ENCODE peak calls at places on chromosomes 3 and 15, in seven cellular contexts. O, Z, W, M, J, B and E are unnamed samples.

GRCh38 chr3:156477306-156477705 is 77.6 kb downstream of the SSR3 start:
- DNase-seq in Z (no peak), B (no peak), W (no peak), M (no peak), O (peak), J (no peak), E (no peak)

GRCh38 chr15:100667405-100668320 is 65.3 kb downstream of the ASB7 start:
- DNase-seq in Z (no peak), B (no peak), W (no peak), O (peak), M (peak), J (no peak), E (peak)

GRCh38 chr3:14273886-14274517 is 95.4 kb downstream of the LSM3 start:
- DNase-seq in Z (no peak), J (no peak), O (no peak), M (no peak), W (no peak), B (no peak), E (no peak)

GRCh38 chr15:37059051-37059450 is 41.3 kb downstream of the MEIS2 start:
- DNase-seq in O (peak), M (no peak), J (no peak), W (no peak), Z (no peak), B (no peak), E (no peak)

GRCh38 chr3:38627956-38628355 is 21.5 kb downstream of the SCN5A start:
- DNase-seq in W (no peak), Z (no peak), M (no peak), O (peak), B (no peak), J (peak), E (no peak)

GRCh38 chr3:141262306-141262705 is 30.7 kb downstream of the PXYLP1 start:
- DNase-seq in M (no peak), O (peak), B (no peak), Z (no peak), J (no peak), W (no peak), E (no peak)

GRCh38 chr3:114697441-114697840 is 403.6 kb downstream of the TIGIT start:
- DNase-seq in Z (no peak), J (no peak), O (no peak), M (no peak), W (no peak), B (peak), E (no peak)

GRCh38 chr15:80161473-80162016 is 8.7 kb downstream of the FAH start:
- DNase-seq in W (no peak), O (no peak), Z (no peak), J (no peak), B (no peak), M (no peak), E (no peak)

GRCh38 chr3:37310666-37311050 is 136.3 kb upstream of the LRRFIP2 start:
- DNase-seq in Z (no peak), W (no peak), J (no peak), M (no peak), O (peak), B (peak), E (no peak)

GRCh38 chr3:183192650-183193300 is 30.2 kb upstream of the LAMP3 start:
- DNase-seq in Z (peak), W (no peak), O (no peak), M (no peak), B (no peak), J (no peak), E (no peak)

GRCh38 chr15:95837605-95838004 is 492.9 kb upstream of the NR2F2 start:
- DNase-seq in M (no peak), O (no peak), J (no peak), Z (no peak), B (no peak), W (no peak), E (no peak)

GRCh38 chr15:63030101-63030528 is 12.4 kb upstream of the TPM1 start:
- DNase-seq in W (no peak), Z (no peak), B (no peak), J (no peak), O (peak), M (no peak), E (no peak)

GRCh38 chr3:171489348-171489747 is 29.1 kb upstream of the TNIK start:
- DNase-seq in Z (no peak), O (no peak), W (no peak), J (no peak), B (no peak), M (no peak), E (no peak)

GRCh38 chr3:43296565-43296964 is 10.2 kb downstream of the SNRK start:
- DNase-seq in W (peak), O (peak), M (peak), B (peak), J (no peak), Z (no peak), E (no peak)

GRCh38 chr15:57563416-57563815 is 28.3 kb upstream of the MYZAP start:
- DNase-seq in B (peak), W (no peak), M (no peak), J (no peak), Z (no peak), O (no peak), E (no peak)

GRCh38 chr3:128218476-128218829 is 65.2 kb downstream of the EEFSEC start:
- DNase-seq in W (no peak), Z (no peak), M (no peak), B (no peak), J (no peak), O (no peak), E (no peak)

GRCh38 chr3:150202696-150203095 is 205.4 kb upstream of the TSC22D2 start:
- DNase-seq in J (no peak), B (no peak), Z (no peak), M (no peak), W (no peak), O (peak), E (no peak)

GRCh38 chr3:13134879-13135206 is 61.6 kb upstream of the IQSEC1 start:
- DNase-seq in B (no peak), W (no peak), O (no peak), Z (no peak), J (no peak), M (no peak), E (no peak)

GRCh38 chr3:38575279-38575843 is 74.1 kb downstream of the SCN5A start:
- DNase-seq in J (no peak), B (no peak), W (no peak), O (no peak), M (no peak), Z (no peak), E (no peak)

GRCh38 chr3:151282921-151283320 is 4.6 kb upstream of the P2RY14 start:
- DNase-seq in Z (peak), B (peak), J (no peak), M (no peak), W (no peak), O (peak), E (peak)

GRCh38 chr3:37272743-37273142 is 98.4 kb upstream of the LRRFIP2 start:
- DNase-seq in J (no peak), W (no peak), O (peak), M (no peak), Z (no peak), B (no peak), E (no peak)

GRCh38 chr3:148255981-148256969 is 441.4 kb upstream of the AGTR1 start:
- DNase-seq in B (no peak), O (no peak), Z (no peak), J (no peak), W (no peak), M (no peak), E (no peak)

GRCh38 chr3:42257007-42257406 is 9.0 kb downstream of the CCK start:
- DNase-seq in J (no peak), W (no peak), B (no peak), Z (no peak), M (no peak), O (no peak), E (no peak)

GRCh38 chr3:159583662-159584061 is 405.0 kb upstream of the IL12A start:
- DNase-seq in O (peak), Z (no peak), W (no peak), B (no peak), M (no peak), J (no peak), E (no peak)

GRCh38 chr3:42961633-42962032 is 17.5 kb upstream of the GASK1A start:
- DNase-seq in M (peak), W (no peak), B (peak), J (peak), O (peak), Z (no peak), E (peak)

GRCh38 chr15:64634576-64635485 is 140.6 kb downstream of the RBPMS2 start:
- DNase-seq in M (no peak), B (no peak), Z (peak), O (no peak), J (peak), W (peak), E (no peak)

GRCh38 chr3:78969483-78969882 is 798.3 kb downstream of the ROBO1 start:
- DNase-seq in O (peak), W (no peak), J (no peak), B (no peak), Z (no peak), M (no peak), E (no peak)